ENCODE peak calls at places on chromosomes 13 and 19, in four cellular contexts. W, N, L and I are unnamed samples.

GRCh38 chr19:40403262-40403984 is 9.8 kb downstream of the PRX start:
- DNase-seq in W (peak), L (peak), N (peak), I (peak)

GRCh38 chr13:73450583-73450982 is 391.8 kb downstream of the KLF5 start:
- DNase-seq in L (no peak), W (no peak), N (no peak), I (no peak)

GRCh38 chr13:40570930-40571329 is 95.5 kb downstream of the FOXO1 start:
- DNase-seq in W (no peak), N (no peak), L (no peak), I (no peak)

GRCh38 chr13:109802936-109803335 is 16.6 kb upstream of the IRS2 start:
- DNase-seq in N (no peak), L (no peak), W (no peak), I (no peak)

GRCh38 chr19:35346193-35347052 is 1.3 kb upstream of the FFAR1 start:
- DNase-seq in L (no peak), W (no peak), N (peak), I (no peak)

GRCh38 chr13:110438776-110439175 is 122.7 kb downstream of the RAB20 start:
- DNase-seq in L (no peak), N (no peak), W (no peak), I (no peak)

GRCh38 chr19:17598953-17599352 is 43.5 kb downstream of the COLGALT1 start:
- DNase-seq in W (no peak), N (no peak), L (no peak), I (no peak)

GRCh38 chr13:86355301-86355700 is 556.1 kb upstream of the SLITRK6 start:
- DNase-seq in L (no peak), N (no peak), W (no peak), I (no peak)

GRCh38 chr19:51808333-51808986 is 13.5 kb downstream of the FPR3 start:
- DNase-seq in L (peak), W (no peak), N (no peak), I (no peak)

GRCh38 chr19:55454787-55455243 is 6.6 kb downstream of the ISOC2 start:
- DNase-seq in W (no peak), L (peak), N (no peak), I (no peak)

GRCh38 chr13:74270018-74270417 is 135.8 kb upstream of the KLF12 start:
- DNase-seq in L (no peak), N (no peak), W (no peak), I (no peak)

GRCh38 chr19:44746946-44747738 is 1.4 kb upstream of the BCL3 start:
- DNase-seq in L (peak), N (peak), W (peak), I (peak)

GRCh38 chr19:4301590-4302237 is 475 bp downstream of the TMIGD2 start:
- DNase-seq in W (no peak), L (no peak), N (no peak), I (no peak)

GRCh38 chr13:44231786-44232516 is 141.7 kb upstream of the SERP2 start:
- DNase-seq in L (peak), N (peak), W (peak), I (peak)

GRCh38 chr13:69474286-69474685 is 633.3 kb upstream of the ATXN8OS start:
- DNase-seq in L (no peak), N (no peak), W (no peak), I (no peak)

GRCh38 chr19:6532244-6532999 is 1.6 kb downstream of the TNFSF9 start:
- DNase-seq in W (no peak), L (no peak), N (peak), I (no peak)

GRCh38 chr13:47036291-47037008 is 139.6 kb upstream of the HTR2A start:
- DNase-seq in W (no peak), L (no peak), N (no peak), I (no peak)

GRCh38 chr13:78875792-78876580 is 217.0 kb upstream of the OBI1 start:
- DNase-seq in W (no peak), N (no peak), L (no peak), I (no peak)

GRCh38 chr13:77563110-77563509 is 27.6 kb downstream of the SCEL start:
- DNase-seq in W (peak), L (peak), N (no peak), I (peak)

GRCh38 chr19:38304352-38304865 is 358 bp downstream of the C19orf33 start:
- DNase-seq in L (no peak), N (no peak), W (no peak), I (no peak)

GRCh38 chr13:49240017-49240416 is 7.7 kb upstream of the CDADC1 start:
- DNase-seq in N (no peak), W (peak), L (peak), I (no peak)

GRCh38 chr13:93268327-93269028 is 41.9 kb downstream of the GPC6 start:
- DNase-seq in L (peak), N (no peak), W (no peak), I (no peak)

GRCh38 chr19:5036733-5037681 is 68.1 kb downstream of the KDM4B start:
- DNase-seq in W (peak), N (no peak), L (peak), I (no peak)

GRCh38 chr19:35715981-35716734 is 1.6 kb upstream of the KMT2B start:
- DNase-seq in N (peak), L (no peak), W (peak), I (no peak)

GRCh38 chr19:1912760-1913505 is 7.7 kb downstream of the ADAT3 start:
- DNase-seq in L (no peak), N (no peak), W (no peak), I (no peak)

GRCh38 chr19:49441210-49441959 is at the start of gene SLC17A7:
- DNase-seq in L (no peak), N (no peak), W (no peak), I (no peak)

GRCh38 chr13:78993792-78994191 is 334.8 kb upstream of the OBI1 start:
- DNase-seq in N (no peak), W (no peak), L (no peak), I (no peak)

GRCh38 chr19:16894080-16894479 is 5.3 kb downstream of the F2RL3 start:
- DNase-seq in N (no peak), W (no peak), L (no peak), I (no peak)

GRCh38 chr19:44767295-44768180 is 10.2 kb upstream of the CBLC start:
- DNase-seq in W (no peak), L (no peak), N (no peak), I (no peak)

GRCh38 chr19:57812201-57812600 is 2.5 kb downstream of the ZNF552 start:
- DNase-seq in W (no peak), N (no peak), L (peak), I (no peak)

GRCh38 chr13:24146961-24147569 is 13.5 kb upstream of the SPATA13 start:
- DNase-seq in W (no peak), L (no peak), N (no peak), I (no peak)

GRCh38 chr13:66665991-66666390 is 564.1 kb downstream of the PCDH9 start:
- DNase-seq in L (peak), N (no peak), W (peak), I (peak)

GRCh38 chr19:4083677-4084546 is 17.2 kb upstream of the ZBTB7A start:
- DNase-seq in L (no peak), N (peak), W (no peak), I (no peak)

GRCh38 chr13:51895906-51896888 is 34.4 kb downstream of the CCDC70 start:
- DNase-seq in N (peak), W (peak), L (peak), I (peak)

GRCh38 chr19:38375748-38376147 is 1.4 kb downstream of the PSMD8 start:
- DNase-seq in L (no peak), W (no peak), N (no peak), I (no peak)

GRCh38 chr13:43484432-43485225 is 302.1 kb downstream of the ENOX1 start:
- DNase-seq in W (no peak), N (no peak), L (no peak), I (no peak)

GRCh38 chr13:36207672-36208071 is 6.7 kb downstream of the SOHLH2 start:
- DNase-seq in L (peak), N (no peak), W (no peak), I (no peak)

GRCh38 chr13:35961002-35961401 is 170.2 kb downstream of the DCLK1 start:
- DNase-seq in W (peak), L (no peak), N (no peak), I (peak)

DNA sequence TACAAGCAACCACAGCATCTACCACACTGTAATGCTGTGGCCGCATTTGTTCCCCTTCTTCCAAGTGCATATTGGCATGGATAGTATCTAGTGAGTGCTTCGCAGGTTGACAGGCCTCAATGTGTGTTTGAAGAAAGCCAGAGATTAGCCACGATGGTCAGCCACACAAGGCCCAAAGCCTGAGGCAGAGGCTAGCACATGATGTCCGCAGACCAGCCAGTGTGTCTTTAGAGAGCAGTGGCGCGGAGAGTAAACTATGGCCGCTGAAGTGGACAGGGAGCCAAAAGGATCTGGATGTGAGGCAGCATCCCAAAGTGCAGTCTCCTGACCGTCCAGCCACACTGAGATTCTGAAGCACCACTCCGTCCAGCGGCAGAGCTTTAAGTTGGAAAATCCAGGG is 36.0 kb downstream of the BRD4 start:
- DNase-seq in N (no peak), W (no peak), L (no peak), I (no peak)
- H3K4me3 ChIP-seq in N (no peak), W (no peak), L (no peak), I (no peak)

DNA sequence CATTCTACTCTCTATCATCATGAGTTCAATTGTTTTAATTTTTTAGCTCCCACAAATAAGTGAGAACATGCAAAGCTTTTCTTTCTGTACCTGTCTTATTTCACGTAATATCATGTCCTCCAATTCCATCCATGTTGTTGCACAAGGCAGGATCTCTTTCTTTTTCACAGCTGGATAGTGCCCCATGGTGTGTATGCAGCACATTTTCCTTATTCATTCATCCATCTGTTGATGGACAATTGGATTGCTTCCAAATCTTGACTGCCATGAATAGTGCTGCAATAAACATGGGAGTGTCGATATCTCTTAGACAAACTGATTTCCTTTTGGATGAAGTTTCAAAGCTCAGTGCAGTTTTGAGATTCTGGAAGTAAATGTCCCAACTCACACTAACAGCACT is 326.9 kb downstream of the FGF9 start:
- DNase-seq in L (no peak), N (no peak), W (no peak), I (no peak)
- H3K4me3 ChIP-seq in L (no peak), N (no peak), W (no peak), I (no peak)

DNA sequence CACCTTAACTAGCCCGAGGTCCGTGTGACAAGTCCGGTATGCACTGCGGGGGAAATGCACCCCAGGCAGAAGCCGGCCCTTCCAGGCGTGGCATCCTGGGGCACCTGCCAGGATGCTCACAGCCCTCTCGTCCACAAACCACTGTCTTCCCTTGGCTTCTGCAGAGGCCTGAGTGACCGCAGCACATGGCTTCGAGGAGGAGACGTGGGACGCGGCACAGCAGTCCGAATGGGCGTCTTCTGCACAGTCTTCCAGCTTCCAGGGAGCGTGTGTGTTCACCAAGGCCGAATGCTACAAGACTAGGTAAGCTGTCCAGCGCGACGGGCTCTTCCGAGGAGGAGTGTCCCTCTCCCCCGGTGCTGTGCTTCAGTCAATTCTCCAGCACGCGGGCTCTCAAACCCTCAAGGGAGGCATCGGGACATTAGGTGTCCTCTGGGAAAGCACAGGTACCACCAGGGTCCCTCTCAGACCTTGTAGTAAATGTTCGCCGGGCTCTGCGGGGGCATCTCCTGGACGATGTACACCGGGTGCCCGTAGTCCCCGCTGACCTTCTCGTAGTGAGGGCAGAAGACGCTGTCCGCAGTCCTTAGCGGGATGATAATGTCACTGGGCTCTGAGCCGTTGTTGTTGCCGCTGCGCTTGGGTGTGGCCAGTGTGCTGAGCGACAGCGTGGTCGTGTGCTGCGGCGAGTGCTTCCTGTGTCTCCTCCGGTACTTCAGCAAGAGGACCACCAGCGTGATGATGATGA is 42.7 kb downstream of the EFNB2 start:
- DNase-seq in W (no peak), N (no peak), L (no peak), I (no peak)
- H3K4me3 ChIP-seq in W (no peak), N (no peak), L (no peak), I (no peak)

DNA sequence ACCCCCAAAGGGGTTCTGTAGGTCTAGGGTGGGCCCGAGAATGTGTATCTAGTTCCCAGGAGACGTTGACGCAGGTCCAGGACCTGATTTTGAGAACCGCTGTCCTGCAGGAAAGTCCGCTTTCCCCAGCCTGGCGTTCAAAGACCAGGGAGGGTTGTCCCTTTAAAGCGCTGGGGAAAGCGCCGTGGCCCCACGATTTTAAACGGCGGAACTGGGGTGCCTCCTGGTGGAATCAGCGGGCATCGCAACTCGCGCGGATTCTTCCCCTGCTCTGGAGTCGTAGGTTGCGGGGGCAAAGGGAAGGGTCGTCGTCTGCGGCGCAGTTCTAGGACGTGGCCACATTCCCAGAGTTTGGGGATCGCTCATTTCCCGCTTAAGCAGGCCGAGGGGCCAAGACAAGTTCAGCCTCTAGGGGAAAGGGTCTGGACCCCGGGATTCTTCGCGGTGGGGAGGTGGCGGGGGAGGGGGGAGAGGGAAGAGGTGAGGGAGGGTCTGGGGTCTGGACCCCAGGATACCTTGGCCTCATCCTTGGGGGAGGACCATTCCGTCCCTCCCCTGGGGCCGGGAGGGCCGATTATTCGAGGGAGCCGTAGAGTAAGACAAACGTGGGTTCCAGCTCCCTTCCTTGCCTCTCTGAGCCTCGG is 7.7 kb downstream of the PNMA8B start:
- DNase-seq in W (peak), N (peak), L (peak), I (no peak)
- H3K4me3 ChIP-seq in W (peak), N (peak), L (peak), I (peak)